ENCODE peak calls at places on chromosomes 12 and 14, in ten cellular contexts. One of them, this sample, is unnamed.

GRCh38 chr12:121729021-121729420 is 16.5 kb downstream of the TMEM120B start:
- DNase-seq in hepatocyte: no peak
- DNase-seq in psoas muscle: no peak
- DNase-seq in CD8-positive, alpha-beta T cell: no peak
- DNase-seq in brain microvascular endothelial cell: no peak
- DNase-seq in astrocyte of the spinal cord: no peak
- DNase-seq in Caco-2: no peak
- DNase-seq in astrocyte: no peak
- DNase-seq in AG04450: no peak
- DNase-seq in progenitor cell of endocrine pancreas: no peak
- DNase-seq in this sample: no peak

GRCh38 chr12:23008613-23009012 is 383.6 kb downstream of the ETNK1 start:
- DNase-seq in hepatocyte: peak
- DNase-seq in psoas muscle: no peak
- DNase-seq in CD8-positive, alpha-beta T cell: no peak
- DNase-seq in brain microvascular endothelial cell: no peak
- DNase-seq in astrocyte of the spinal cord: no peak
- DNase-seq in Caco-2: no peak
- DNase-seq in astrocyte: peak
- DNase-seq in AG04450: no peak
- DNase-seq in progenitor cell of endocrine pancreas: no peak
- DNase-seq in this sample: no peak

GRCh38 chr12:105343836-105344235 is 13.3 kb downstream of the C12orf75 start:
- DNase-seq in hepatocyte: no peak
- DNase-seq in psoas muscle: no peak
- DNase-seq in CD8-positive, alpha-beta T cell: no peak
- DNase-seq in brain microvascular endothelial cell: no peak
- DNase-seq in astrocyte of the spinal cord: no peak
- DNase-seq in Caco-2: no peak
- DNase-seq in astrocyte: no peak
- DNase-seq in AG04450: no peak
- DNase-seq in progenitor cell of endocrine pancreas: no peak
- DNase-seq in this sample: no peak

GRCh38 chr14:96264850-96265249 is 8.8 kb downstream of the BDKRB1 start:
- DNase-seq in hepatocyte: no peak
- DNase-seq in psoas muscle: no peak
- DNase-seq in CD8-positive, alpha-beta T cell: no peak
- DNase-seq in brain microvascular endothelial cell: peak
- DNase-seq in astrocyte of the spinal cord: no peak
- DNase-seq in Caco-2: no peak
- DNase-seq in astrocyte: peak
- DNase-seq in AG04450: no peak
- DNase-seq in progenitor cell of endocrine pancreas: no peak
- DNase-seq in this sample: no peak

GRCh38 chr12:75103822-75104221 is 105.8 kb downstream of the KCNC2 start:
- DNase-seq in hepatocyte: no peak
- DNase-seq in psoas muscle: no peak
- DNase-seq in CD8-positive, alpha-beta T cell: no peak
- DNase-seq in brain microvascular endothelial cell: no peak
- DNase-seq in astrocyte of the spinal cord: no peak
- DNase-seq in Caco-2: no peak
- DNase-seq in astrocyte: no peak
- DNase-seq in AG04450: no peak
- DNase-seq in progenitor cell of endocrine pancreas: no peak
- DNase-seq in this sample: no peak

GRCh38 chr12:66984962-66985361 is 284.2 kb upstream of the CAND1 start:
- DNase-seq in hepatocyte: no peak
- DNase-seq in psoas muscle: no peak
- DNase-seq in CD8-positive, alpha-beta T cell: no peak
- DNase-seq in brain microvascular endothelial cell: no peak
- DNase-seq in astrocyte of the spinal cord: peak
- DNase-seq in Caco-2: no peak
- DNase-seq in astrocyte: no peak
- DNase-seq in AG04450: no peak
- DNase-seq in progenitor cell of endocrine pancreas: no peak
- DNase-seq in this sample: no peak

GRCh38 chr14:87967496-87967895 is 25.5 kb downstream of the GALC start:
- DNase-seq in hepatocyte: no peak
- DNase-seq in psoas muscle: no peak
- DNase-seq in CD8-positive, alpha-beta T cell: no peak
- DNase-seq in brain microvascular endothelial cell: no peak
- DNase-seq in astrocyte of the spinal cord: no peak
- DNase-seq in Caco-2: no peak
- DNase-seq in astrocyte: no peak
- DNase-seq in AG04450: no peak
- DNase-seq in progenitor cell of endocrine pancreas: no peak
- DNase-seq in this sample: no peak

GRCh38 chr14:57179273-57179672 is 89.4 kb downstream of the EXOC5 start:
- DNase-seq in hepatocyte: no peak
- DNase-seq in psoas muscle: no peak
- DNase-seq in CD8-positive, alpha-beta T cell: no peak
- DNase-seq in brain microvascular endothelial cell: no peak
- DNase-seq in astrocyte of the spinal cord: no peak
- DNase-seq in Caco-2: no peak
- DNase-seq in astrocyte: no peak
- DNase-seq in AG04450: no peak
- DNase-seq in progenitor cell of endocrine pancreas: no peak
- DNase-seq in this sample: no peak

GRCh38 chr14:59342516-59343484 is 122.4 kb downstream of the GPR135 start:
- DNase-seq in hepatocyte: no peak
- DNase-seq in psoas muscle: no peak
- DNase-seq in CD8-positive, alpha-beta T cell: no peak
- DNase-seq in brain microvascular endothelial cell: no peak
- DNase-seq in astrocyte of the spinal cord: peak
- DNase-seq in Caco-2: no peak
- DNase-seq in astrocyte: peak
- DNase-seq in AG04450: no peak
- DNase-seq in progenitor cell of endocrine pancreas: no peak
- DNase-seq in this sample: no peak

GRCh38 chr12:95169368-95169767 is 47.9 kb downstream of the FGD6 start:
- DNase-seq in hepatocyte: peak
- DNase-seq in psoas muscle: no peak
- DNase-seq in CD8-positive, alpha-beta T cell: no peak
- DNase-seq in brain microvascular endothelial cell: peak
- DNase-seq in astrocyte of the spinal cord: peak
- DNase-seq in Caco-2: no peak
- DNase-seq in astrocyte: peak
- DNase-seq in AG04450: peak
- DNase-seq in progenitor cell of endocrine pancreas: no peak
- DNase-seq in this sample: no peak

GRCh38 chr14:69572634-69573135 is 2.0 kb downstream of the CCDC177 start:
- DNase-seq in hepatocyte: no peak
- DNase-seq in psoas muscle: no peak
- DNase-seq in CD8-positive, alpha-beta T cell: no peak
- DNase-seq in brain microvascular endothelial cell: no peak
- DNase-seq in astrocyte of the spinal cord: no peak
- DNase-seq in Caco-2: no peak
- DNase-seq in astrocyte: no peak
- DNase-seq in AG04450: no peak
- DNase-seq in progenitor cell of endocrine pancreas: no peak
- DNase-seq in this sample: no peak

GRCh38 chr14:69571449-69571878 is 3.2 kb downstream of the CCDC177 start:
- DNase-seq in hepatocyte: no peak
- DNase-seq in psoas muscle: no peak
- DNase-seq in CD8-positive, alpha-beta T cell: no peak
- DNase-seq in brain microvascular endothelial cell: no peak
- DNase-seq in astrocyte of the spinal cord: no peak
- DNase-seq in Caco-2: no peak
- DNase-seq in astrocyte: no peak
- DNase-seq in AG04450: no peak
- DNase-seq in progenitor cell of endocrine pancreas: no peak
- DNase-seq in this sample: no peak

GRCh38 chr14:69573205-69573840 is 1.3 kb downstream of the CCDC177 start:
- DNase-seq in hepatocyte: no peak
- DNase-seq in psoas muscle: peak
- DNase-seq in CD8-positive, alpha-beta T cell: no peak
- DNase-seq in brain microvascular endothelial cell: no peak
- DNase-seq in astrocyte of the spinal cord: no peak
- DNase-seq in Caco-2: no peak
- DNase-seq in astrocyte: no peak
- DNase-seq in AG04450: no peak
- DNase-seq in progenitor cell of endocrine pancreas: no peak
- DNase-seq in this sample: no peak

GRCh38 chr14:69570836-69571330 is 3.8 kb downstream of the CCDC177 start:
- DNase-seq in hepatocyte: no peak
- DNase-seq in psoas muscle: no peak
- DNase-seq in CD8-positive, alpha-beta T cell: no peak
- DNase-seq in brain microvascular endothelial cell: no peak
- DNase-seq in astrocyte of the spinal cord: no peak
- DNase-seq in Caco-2: no peak
- DNase-seq in astrocyte: no peak
- DNase-seq in AG04450: no peak
- DNase-seq in progenitor cell of endocrine pancreas: no peak
- DNase-seq in this sample: no peak

DNA sequence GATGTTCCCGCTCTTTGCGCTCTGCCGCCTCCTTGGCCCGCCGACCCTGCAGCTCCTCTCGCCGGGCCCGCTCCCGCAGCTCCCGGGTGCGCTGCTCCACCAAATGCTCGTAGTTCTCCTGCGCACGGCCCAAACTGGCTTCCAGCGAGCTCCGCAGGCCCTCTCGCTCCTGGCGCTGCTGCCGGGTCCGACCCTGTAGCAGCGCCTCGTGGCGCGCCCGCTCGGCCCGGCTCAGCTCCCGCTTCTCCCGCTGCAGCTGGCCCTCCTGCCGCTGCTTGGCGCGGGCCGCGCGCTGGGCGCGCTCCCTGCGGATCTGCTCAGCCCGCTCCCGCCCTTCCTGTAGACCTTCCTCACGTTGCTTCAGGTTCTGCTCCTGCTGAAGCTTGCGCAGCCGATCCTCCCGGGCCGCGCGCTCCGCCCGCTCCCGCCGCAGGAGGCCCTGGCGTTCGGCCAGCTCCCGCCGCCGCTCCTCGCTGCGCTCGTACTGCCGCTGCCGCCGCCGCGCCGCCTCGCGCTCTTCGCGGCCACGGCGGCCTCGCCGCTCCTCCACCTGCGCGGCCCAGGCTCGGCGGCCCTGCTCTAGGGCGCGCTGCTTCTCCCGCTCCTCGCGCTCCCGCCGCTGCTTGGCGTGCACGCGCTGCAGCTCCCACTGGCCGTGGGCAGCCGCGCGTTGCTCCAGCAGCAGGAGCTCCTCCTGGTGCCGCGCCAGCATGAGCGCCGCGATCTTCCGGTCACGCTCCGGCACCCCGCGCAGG is 2.6 kb downstream of the CCDC177 start:
- DNase-seq in hepatocyte: peak
- DNase-seq in psoas muscle: peak
- DNase-seq in CD8-positive, alpha-beta T cell: no peak
- DNase-seq in brain microvascular endothelial cell: no peak
- DNase-seq in astrocyte of the spinal cord: no peak
- DNase-seq in Caco-2: peak
- DNase-seq in astrocyte: no peak
- DNase-seq in AG04450: no peak
- DNase-seq in progenitor cell of endocrine pancreas: peak
- DNase-seq in this sample: no peak
- TF ChIP-seq CTCF in hepatocyte: no peak
- TF ChIP-seq CTCF in psoas muscle: no peak
- TF ChIP-seq CTCF in CD8-positive, alpha-beta T cell: no peak
- TF ChIP-seq CTCF in brain microvascular endothelial cell: no peak
- TF ChIP-seq CTCF in astrocyte of the spinal cord: no peak
- TF ChIP-seq CTCF in Caco-2: no peak
- TF ChIP-seq CTCF in astrocyte: no peak
- TF ChIP-seq CTCF in AG04450: no peak
- TF ChIP-seq CTCF in progenitor cell of endocrine pancreas: no peak
- TF ChIP-seq CTCF in this sample: no peak

DNA sequence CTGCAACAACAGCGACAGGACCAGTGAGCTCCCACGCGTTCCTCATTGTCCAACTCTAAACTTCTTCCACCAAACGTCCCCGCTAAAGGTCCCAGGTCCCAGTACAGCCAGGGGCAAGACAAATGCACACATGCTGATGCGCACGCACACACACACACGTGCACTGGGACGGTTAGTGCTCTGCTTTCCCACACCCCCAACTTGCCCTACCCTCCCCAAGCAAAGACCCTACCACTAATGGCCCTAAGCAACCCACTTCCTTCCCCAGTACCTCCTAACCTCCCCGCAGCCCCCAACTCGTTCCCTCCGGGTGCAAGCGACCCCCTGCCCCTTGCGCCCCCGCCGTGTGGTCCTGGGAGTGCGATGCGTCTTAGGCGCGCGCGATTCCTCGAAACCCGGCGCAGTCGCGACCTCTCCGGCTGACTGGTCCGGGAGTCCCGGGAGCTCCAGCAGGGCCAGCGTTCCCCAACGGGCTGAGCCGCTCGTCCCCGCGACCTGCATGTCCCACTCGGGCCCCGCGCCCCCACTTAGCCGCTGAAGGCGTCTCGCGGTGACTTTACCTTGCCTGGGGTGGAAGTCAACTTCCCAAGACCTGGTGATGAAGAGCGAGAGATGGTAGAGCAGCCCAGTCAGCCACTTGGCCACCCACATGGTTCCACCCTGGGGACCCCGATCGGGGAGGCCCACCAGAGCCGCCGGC is 582 bp downstream of the ADAMTS20 start:
- DNase-seq in hepatocyte: peak
- DNase-seq in psoas muscle: no peak
- DNase-seq in CD8-positive, alpha-beta T cell: no peak
- DNase-seq in brain microvascular endothelial cell: no peak
- DNase-seq in astrocyte of the spinal cord: no peak
- DNase-seq in Caco-2: no peak
- DNase-seq in astrocyte: no peak
- DNase-seq in AG04450: no peak
- DNase-seq in progenitor cell of endocrine pancreas: peak
- DNase-seq in this sample: no peak
- TF ChIP-seq CTCF in hepatocyte: no peak
- TF ChIP-seq CTCF in psoas muscle: no peak
- TF ChIP-seq CTCF in CD8-positive, alpha-beta T cell: no peak
- TF ChIP-seq CTCF in brain microvascular endothelial cell: no peak
- TF ChIP-seq CTCF in astrocyte of the spinal cord: no peak
- TF ChIP-seq CTCF in Caco-2: no peak
- TF ChIP-seq CTCF in astrocyte: no peak
- TF ChIP-seq CTCF in AG04450: no peak
- TF ChIP-seq CTCF in progenitor cell of endocrine pancreas: no peak
- TF ChIP-seq CTCF in this sample: no peak

GRCh38 chr12:24268663-24269186 is 319.3 kb upstream of the SOX5 start:
- DNase-seq in hepatocyte: no peak
- DNase-seq in psoas muscle: no peak
- DNase-seq in CD8-positive, alpha-beta T cell: no peak
- DNase-seq in brain microvascular endothelial cell: no peak
- DNase-seq in astrocyte of the spinal cord: no peak
- DNase-seq in Caco-2: no peak
- DNase-seq in astrocyte: no peak
- DNase-seq in AG04450: no peak
- DNase-seq in progenitor cell of endocrine pancreas: no peak
- DNase-seq in this sample: no peak
- TF ChIP-seq CTCF in hepatocyte: peak
- TF ChIP-seq CTCF in psoas muscle: no peak
- TF ChIP-seq CTCF in CD8-positive, alpha-beta T cell: no peak
- TF ChIP-seq CTCF in brain microvascular endothelial cell: no peak
- TF ChIP-seq CTCF in astrocyte of the spinal cord: no peak
- TF ChIP-seq CTCF in Caco-2: peak
- TF ChIP-seq CTCF in astrocyte: peak
- TF ChIP-seq CTCF in AG04450: peak
- TF ChIP-seq CTCF in progenitor cell of endocrine pancreas: peak
- TF ChIP-seq CTCF in this sample: no peak

DNA sequence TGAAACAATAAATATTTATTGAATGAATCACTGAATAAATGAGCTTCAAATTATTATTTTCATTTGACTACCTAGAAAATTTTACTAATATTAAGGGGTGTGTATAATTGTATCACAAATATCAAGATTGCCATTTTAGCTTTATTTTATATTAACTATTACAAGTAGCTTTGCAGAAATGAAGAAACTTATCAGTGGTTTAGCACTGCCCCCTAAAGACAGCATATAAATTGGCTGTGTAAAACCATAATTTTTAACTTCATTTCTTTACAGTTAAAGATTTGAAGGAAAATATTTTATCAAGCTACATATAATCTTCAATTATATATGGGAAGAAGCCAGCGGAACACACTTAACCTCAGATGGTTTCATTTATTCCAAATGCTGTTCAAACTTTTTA is 11.4 kb downstream of the GARIN6 start:
- DNase-seq in hepatocyte: no peak
- DNase-seq in psoas muscle: no peak
- DNase-seq in CD8-positive, alpha-beta T cell: no peak
- DNase-seq in brain microvascular endothelial cell: no peak
- DNase-seq in astrocyte of the spinal cord: peak
- DNase-seq in Caco-2: no peak
- DNase-seq in astrocyte: peak
- DNase-seq in AG04450: no peak
- DNase-seq in progenitor cell of endocrine pancreas: no peak
- DNase-seq in this sample: no peak
- TF ChIP-seq CTCF in hepatocyte: peak
- TF ChIP-seq CTCF in psoas muscle: peak
- TF ChIP-seq CTCF in CD8-positive, alpha-beta T cell: no peak
- TF ChIP-seq CTCF in brain microvascular endothelial cell: no peak
- TF ChIP-seq CTCF in astrocyte of the spinal cord: peak
- TF ChIP-seq CTCF in Caco-2: peak
- TF ChIP-seq CTCF in astrocyte: peak
- TF ChIP-seq CTCF in AG04450: peak
- TF ChIP-seq CTCF in progenitor cell of endocrine pancreas: peak
- TF ChIP-seq CTCF in this sample: no peak

This sample was measured in natural killer cell.